ENCODE peak calls at places on chromosomes 4 and X, in ten cellular contexts. One of them, this sample, is unnamed.

GRCh38 chr4:137387924-137388323 is 144.4 kb downstream of the PCDH18 start:
- DNase-seq in DMS53: no peak
- DNase-seq in activated CD4-positive, CD25-positive, alpha-beta regulatory T cell: no peak
- DNase-seq in stimulated activated CD4-positive, alpha-beta T cell treated with anti-CD3 and anti-CD28 coated beads, Interleukin-4, amount 100 ng/mL, for 48 hours: no peak
- DNase-seq in NCI-H526: no peak
- DNase-seq in tibial artery: no peak
- DNase-seq in ELR: peak; percentile 52
- DNase-seq in amygdala: no peak
- DNase-seq in substantia nigra: no peak
- DNase-seq in NCI-H146: no peak
- DNase-seq in this sample: no peak

GRCh38 chr4:107037188-107037587 is 1.1 kb upstream of the DKK2 start:
- DNase-seq in DMS53: peak; percentile 60
- DNase-seq in substantia nigra: peak; percentile 8
- DNase-seq in activated CD4-positive, CD25-positive, alpha-beta regulatory T cell: no peak
- DNase-seq in stimulated activated CD4-positive, alpha-beta T cell treated with anti-CD3 and anti-CD28 coated beads, Interleukin-4, amount 100 ng/mL, for 48 hours: no peak
- DNase-seq in amygdala: peak; percentile 23
- DNase-seq in tibial artery: peak; percentile 63
- DNase-seq in ELR: peak; percentile 58
- DNase-seq in NCI-H526: no peak
- DNase-seq in NCI-H146: no peak
- DNase-seq in this sample: no peak

GRCh38 chr4:76546282-76547166 is 111.5 kb downstream of the SHROOM3 start:
- DNase-seq in NCI-H146: no peak
- DNase-seq in tibial artery: no peak
- DNase-seq in substantia nigra: no peak
- DNase-seq in stimulated activated CD4-positive, alpha-beta T cell treated with anti-CD3 and anti-CD28 coated beads, Interleukin-4, amount 100 ng/mL, for 48 hours: no peak
- DNase-seq in activated CD4-positive, CD25-positive, alpha-beta regulatory T cell: no peak
- DNase-seq in ELR: peak; percentile 89
- DNase-seq in NCI-H526: no peak
- DNase-seq in amygdala: no peak
- DNase-seq in DMS53: peak; percentile 38
- DNase-seq in this sample: no peak

GRCh38 chrX:6644411-6644810 is 109.5 kb upstream of the VCX3A start:
- DNase-seq in DMS53: peak; percentile 11
- DNase-seq in NCI-H146: no peak
- DNase-seq in substantia nigra: no peak
- DNase-seq in stimulated activated CD4-positive, alpha-beta T cell treated with anti-CD3 and anti-CD28 coated beads, Interleukin-4, amount 100 ng/mL, for 48 hours: no peak
- DNase-seq in amygdala: no peak
- DNase-seq in NCI-H526: no peak
- DNase-seq in tibial artery: no peak
- DNase-seq in ELR: no peak
- DNase-seq in activated CD4-positive, CD25-positive, alpha-beta regulatory T cell: no peak
- DNase-seq in this sample: no peak

GRCh38 chr4:87196927-87197326 is 23.5 kb downstream of the KLHL8 start:
- DNase-seq in activated CD4-positive, CD25-positive, alpha-beta regulatory T cell: no peak
- DNase-seq in NCI-H526: no peak
- DNase-seq in stimulated activated CD4-positive, alpha-beta T cell treated with anti-CD3 and anti-CD28 coated beads, Interleukin-4, amount 100 ng/mL, for 48 hours: no peak
- DNase-seq in substantia nigra: no peak
- DNase-seq in tibial artery: no peak
- DNase-seq in NCI-H146: no peak
- DNase-seq in ELR: no peak
- DNase-seq in amygdala: no peak
- DNase-seq in DMS53: no peak
- DNase-seq in this sample: no peak

GRCh38 chr4:156594619-156595018 is 377.0 kb downstream of the PDGFC start:
- DNase-seq in activated CD4-positive, CD25-positive, alpha-beta regulatory T cell: no peak
- DNase-seq in NCI-H526: no peak
- DNase-seq in amygdala: peak; percentile 43
- DNase-seq in ELR: no peak
- DNase-seq in stimulated activated CD4-positive, alpha-beta T cell treated with anti-CD3 and anti-CD28 coated beads, Interleukin-4, amount 100 ng/mL, for 48 hours: no peak
- DNase-seq in tibial artery: peak; percentile 71
- DNase-seq in DMS53: peak; percentile 49
- DNase-seq in NCI-H146: no peak
- DNase-seq in substantia nigra: no peak
- DNase-seq in this sample: no peak

GRCh38 chr4:165052627-165053026 is 1.0 kb upstream of the TRIM75 start:
- DNase-seq in DMS53: no peak
- DNase-seq in stimulated activated CD4-positive, alpha-beta T cell treated with anti-CD3 and anti-CD28 coated beads, Interleukin-4, amount 100 ng/mL, for 48 hours: no peak
- DNase-seq in substantia nigra: no peak
- DNase-seq in activated CD4-positive, CD25-positive, alpha-beta regulatory T cell: no peak
- DNase-seq in NCI-H146: no peak
- DNase-seq in NCI-H526: no peak
- DNase-seq in tibial artery: no peak
- DNase-seq in amygdala: no peak
- DNase-seq in ELR: no peak
- DNase-seq in this sample: no peak

GRCh38 chr4:73460913-73461522 is 20.5 kb upstream of the AFM start:
- DNase-seq in tibial artery: no peak
- DNase-seq in ELR: no peak
- DNase-seq in substantia nigra: no peak
- DNase-seq in NCI-H146: no peak
- DNase-seq in stimulated activated CD4-positive, alpha-beta T cell treated with anti-CD3 and anti-CD28 coated beads, Interleukin-4, amount 100 ng/mL, for 48 hours: no peak
- DNase-seq in DMS53: no peak
- DNase-seq in amygdala: no peak
- DNase-seq in activated CD4-positive, CD25-positive, alpha-beta regulatory T cell: no peak
- DNase-seq in NCI-H526: no peak
- DNase-seq in this sample: no peak

GRCh38 chrX:40095588-40096394 is 2.0 kb downstream of the BCOR start:
- DNase-seq in NCI-H146: peak; percentile 14
- DNase-seq in activated CD4-positive, CD25-positive, alpha-beta regulatory T cell: no peak
- DNase-seq in stimulated activated CD4-positive, alpha-beta T cell treated with anti-CD3 and anti-CD28 coated beads, Interleukin-4, amount 100 ng/mL, for 48 hours: no peak
- DNase-seq in NCI-H526: no peak
- DNase-seq in amygdala: peak; percentile 42
- DNase-seq in substantia nigra: no peak
- DNase-seq in DMS53: peak; percentile 66
- DNase-seq in ELR: peak; percentile 46
- DNase-seq in tibial artery: no peak
- DNase-seq in this sample: peak; percentile 64

GRCh38 chr4:41362647-41363383 is 106.1 kb downstream of the UCHL1 start:
- DNase-seq in stimulated activated CD4-positive, alpha-beta T cell treated with anti-CD3 and anti-CD28 coated beads, Interleukin-4, amount 100 ng/mL, for 48 hours: no peak
- DNase-seq in substantia nigra: no peak
- DNase-seq in NCI-H526: no peak
- DNase-seq in amygdala: peak; percentile 15
- DNase-seq in activated CD4-positive, CD25-positive, alpha-beta regulatory T cell: no peak
- DNase-seq in NCI-H146: no peak
- DNase-seq in ELR: no peak
- DNase-seq in tibial artery: no peak
- DNase-seq in DMS53: no peak
- DNase-seq in this sample: no peak

GRCh38 chr4:177485528-177485927 is 43.3 kb upstream of the AGA start:
- DNase-seq in ELR: peak; percentile 93
- DNase-seq in NCI-H526: no peak
- DNase-seq in activated CD4-positive, CD25-positive, alpha-beta regulatory T cell: no peak
- DNase-seq in stimulated activated CD4-positive, alpha-beta T cell treated with anti-CD3 and anti-CD28 coated beads, Interleukin-4, amount 100 ng/mL, for 48 hours: no peak
- DNase-seq in substantia nigra: no peak
- DNase-seq in tibial artery: no peak
- DNase-seq in DMS53: no peak
- DNase-seq in amygdala: no peak
- DNase-seq in NCI-H146: no peak
- DNase-seq in this sample: no peak

GRCh38 chrX:30039768-30040167 is 175.6 kb upstream of the MAGEB2 start:
- DNase-seq in amygdala: no peak
- DNase-seq in substantia nigra: no peak
- DNase-seq in DMS53: no peak
- DNase-seq in tibial artery: no peak
- DNase-seq in stimulated activated CD4-positive, alpha-beta T cell treated with anti-CD3 and anti-CD28 coated beads, Interleukin-4, amount 100 ng/mL, for 48 hours: no peak
- DNase-seq in activated CD4-positive, CD25-positive, alpha-beta regulatory T cell: no peak
- DNase-seq in ELR: peak; percentile 25
- DNase-seq in NCI-H146: no peak
- DNase-seq in NCI-H526: no peak
- DNase-seq in this sample: no peak

GRCh38 chr4:83308672-83309071 is 24.1 kb upstream of the COQ2 start:
- DNase-seq in NCI-H146: no peak
- DNase-seq in DMS53: no peak
- DNase-seq in NCI-H526: no peak
- DNase-seq in substantia nigra: no peak
- DNase-seq in activated CD4-positive, CD25-positive, alpha-beta regulatory T cell: no peak
- DNase-seq in tibial artery: no peak
- DNase-seq in amygdala: no peak
- DNase-seq in stimulated activated CD4-positive, alpha-beta T cell treated with anti-CD3 and anti-CD28 coated beads, Interleukin-4, amount 100 ng/mL, for 48 hours: no peak
- DNase-seq in ELR: no peak
- DNase-seq in this sample: no peak

GRCh38 chr4:100062921-100063320 is 112.8 kb upstream of the H2AZ1 start:
- DNase-seq in NCI-H146: no peak
- DNase-seq in stimulated activated CD4-positive, alpha-beta T cell treated with anti-CD3 and anti-CD28 coated beads, Interleukin-4, amount 100 ng/mL, for 48 hours: no peak
- DNase-seq in DMS53: no peak
- DNase-seq in tibial artery: no peak
- DNase-seq in activated CD4-positive, CD25-positive, alpha-beta regulatory T cell: no peak
- DNase-seq in NCI-H526: no peak
- DNase-seq in substantia nigra: no peak
- DNase-seq in amygdala: no peak
- DNase-seq in ELR: peak; percentile 46
- DNase-seq in this sample: no peak

GRCh38 chrX:40964633-40965586 is 120.3 kb upstream of the USP9X start:
- DNase-seq in substantia nigra: no peak
- DNase-seq in NCI-H146: no peak
- DNase-seq in tibial artery: no peak
- DNase-seq in NCI-H526: no peak
- DNase-seq in amygdala: no peak
- DNase-seq in stimulated activated CD4-positive, alpha-beta T cell treated with anti-CD3 and anti-CD28 coated beads, Interleukin-4, amount 100 ng/mL, for 48 hours: no peak
- DNase-seq in activated CD4-positive, CD25-positive, alpha-beta regulatory T cell: no peak
- DNase-seq in ELR: no peak
- DNase-seq in DMS53: peak; percentile 46
- DNase-seq in this sample: no peak

GRCh38 chr4:2829321-2829932 is 14.2 kb upstream of the ADD1 start:
- DNase-seq in ELR: no peak
- DNase-seq in substantia nigra: no peak
- DNase-seq in stimulated activated CD4-positive, alpha-beta T cell treated with anti-CD3 and anti-CD28 coated beads, Interleukin-4, amount 100 ng/mL, for 48 hours: no peak
- DNase-seq in NCI-H526: no peak
- DNase-seq in NCI-H146: no peak
- DNase-seq in amygdala: no peak
- DNase-seq in activated CD4-positive, CD25-positive, alpha-beta regulatory T cell: no peak
- DNase-seq in DMS53: no peak
- DNase-seq in tibial artery: peak; percentile 63
- DNase-seq in this sample: no peak

GRCh38 chr4:136748165-136748564 is 784.1 kb downstream of the PCDH18 start:
- DNase-seq in stimulated activated CD4-positive, alpha-beta T cell treated with anti-CD3 and anti-CD28 coated beads, Interleukin-4, amount 100 ng/mL, for 48 hours: no peak
- DNase-seq in amygdala: no peak
- DNase-seq in tibial artery: no peak
- DNase-seq in substantia nigra: no peak
- DNase-seq in ELR: no peak
- DNase-seq in NCI-H526: no peak
- DNase-seq in DMS53: no peak
- DNase-seq in NCI-H146: no peak
- DNase-seq in activated CD4-positive, CD25-positive, alpha-beta regulatory T cell: no peak
- DNase-seq in this sample: no peak

GRCh38 chr4:16952462-16952871 is 54.0 kb upstream of the LDB2 start:
- DNase-seq in stimulated activated CD4-positive, alpha-beta T cell treated with anti-CD3 and anti-CD28 coated beads, Interleukin-4, amount 100 ng/mL, for 48 hours: no peak
- DNase-seq in DMS53: no peak
- DNase-seq in tibial artery: no peak
- DNase-seq in ELR: no peak
- DNase-seq in substantia nigra: no peak
- DNase-seq in activated CD4-positive, CD25-positive, alpha-beta regulatory T cell: no peak
- DNase-seq in NCI-H146: no peak
- DNase-seq in NCI-H526: no peak
- DNase-seq in amygdala: no peak
- DNase-seq in this sample: no peak

GRCh38 chrX:66408507-66408906 is 230.4 kb downstream of the EDA2R start:
- DNase-seq in stimulated activated CD4-positive, alpha-beta T cell treated with anti-CD3 and anti-CD28 coated beads, Interleukin-4, amount 100 ng/mL, for 48 hours: no peak
- DNase-seq in NCI-H146: no peak
- DNase-seq in DMS53: peak; percentile 37
- DNase-seq in NCI-H526: no peak
- DNase-seq in tibial artery: no peak
- DNase-seq in ELR: no peak
- DNase-seq in substantia nigra: no peak
- DNase-seq in activated CD4-positive, CD25-positive, alpha-beta regulatory T cell: no peak
- DNase-seq in amygdala: no peak
- DNase-seq in this sample: no peak

GRCh38 chr4:83174844-83175414 is 60.4 kb upstream of the PLAC8 start:
- DNase-seq in tibial artery: no peak
- DNase-seq in activated CD4-positive, CD25-positive, alpha-beta regulatory T cell: no peak
- DNase-seq in NCI-H526: no peak
- DNase-seq in NCI-H146: no peak
- DNase-seq in ELR: no peak
- DNase-seq in substantia nigra: no peak
- DNase-seq in DMS53: no peak
- DNase-seq in stimulated activated CD4-positive, alpha-beta T cell treated with anti-CD3 and anti-CD28 coated beads, Interleukin-4, amount 100 ng/mL, for 48 hours: no peak
- DNase-seq in amygdala: no peak
- DNase-seq in this sample: peak; percentile 75

GRCh38 chrX:110561036-110561435 is 202.4 kb downstream of the RTL9 start:
- DNase-seq in amygdala: no peak
- DNase-seq in ELR: peak; percentile 72
- DNase-seq in NCI-H146: no peak
- DNase-seq in substantia nigra: no peak
- DNase-seq in tibial artery: no peak
- DNase-seq in NCI-H526: no peak
- DNase-seq in DMS53: no peak
- DNase-seq in stimulated activated CD4-positive, alpha-beta T cell treated with anti-CD3 and anti-CD28 coated beads, Interleukin-4, amount 100 ng/mL, for 48 hours: no peak
- DNase-seq in activated CD4-positive, CD25-positive, alpha-beta regulatory T cell: no peak
- DNase-seq in this sample: no peak